ENCODE peak calls at places on chromosomes 1 and 21, in six cellular contexts. One of them, this sample, is unnamed.

GRCh38 chr1:32115496-32115895 is 7.6 kb downstream of the KPNA6 start:
- DNase-seq in mesendoderm: no peak
- DNase-seq in tibial artery: no peak
- DNase-seq in stimulated activated CD8-positive, alpha-beta memory T cell treated with anti-CD3 and anti-CD28 coated beads, Interleukin-4, amount 100 ng/mL, for 24 hours: no peak
- DNase-seq in CD8-positive, alpha-beta memory T cell: no peak
- DNase-seq in EH: peak; percentile 44
- DNase-seq in this sample: no peak

GRCh38 chr1:93516164-93516563 is 68.2 kb downstream of the FNBP1L start:
- DNase-seq in EH: no peak
- DNase-seq in tibial artery: no peak
- DNase-seq in CD8-positive, alpha-beta memory T cell: no peak
- DNase-seq in stimulated activated CD8-positive, alpha-beta memory T cell treated with anti-CD3 and anti-CD28 coated beads, Interleukin-4, amount 100 ng/mL, for 24 hours: no peak
- DNase-seq in mesendoderm: peak; percentile 25
- DNase-seq in this sample: no peak

GRCh38 chr21:15221799-15222386 is 157.1 kb upstream of the NRIP1 start:
- DNase-seq in tibial artery: no peak
- DNase-seq in EH: peak; percentile 27
- DNase-seq in stimulated activated CD8-positive, alpha-beta memory T cell treated with anti-CD3 and anti-CD28 coated beads, Interleukin-4, amount 100 ng/mL, for 24 hours: no peak
- DNase-seq in CD8-positive, alpha-beta memory T cell: no peak
- DNase-seq in mesendoderm: peak; percentile 95
- DNase-seq in this sample: no peak

GRCh38 chr1:62436039-62436465 is 797 bp upstream of the USP1 start:
- DNase-seq in EH: no peak
- DNase-seq in tibial artery: no peak
- DNase-seq in mesendoderm: no peak
- DNase-seq in stimulated activated CD8-positive, alpha-beta memory T cell treated with anti-CD3 and anti-CD28 coated beads, Interleukin-4, amount 100 ng/mL, for 24 hours: peak; percentile 94
- DNase-seq in CD8-positive, alpha-beta memory T cell: no peak
- DNase-seq in this sample: no peak

GRCh38 chr1:100721502-100722205 is 2.1 kb downstream of the VCAM1 start:
- DNase-seq in CD8-positive, alpha-beta memory T cell: no peak
- DNase-seq in stimulated activated CD8-positive, alpha-beta memory T cell treated with anti-CD3 and anti-CD28 coated beads, Interleukin-4, amount 100 ng/mL, for 24 hours: no peak
- DNase-seq in EH: peak; percentile 95
- DNase-seq in mesendoderm: no peak
- DNase-seq in tibial artery: no peak
- DNase-seq in this sample: peak; percentile 18

GRCh38 chr1:178986204-178986603 is 39.5 kb upstream of the FAM20B start:
- DNase-seq in tibial artery: no peak
- DNase-seq in stimulated activated CD8-positive, alpha-beta memory T cell treated with anti-CD3 and anti-CD28 coated beads, Interleukin-4, amount 100 ng/mL, for 24 hours: no peak
- DNase-seq in EH: no peak
- DNase-seq in CD8-positive, alpha-beta memory T cell: no peak
- DNase-seq in mesendoderm: no peak
- DNase-seq in this sample: no peak

GRCh38 chr1:21294266-21295058 is 4.2 kb upstream of the ECE1 start:
- DNase-seq in CD8-positive, alpha-beta memory T cell: peak; percentile 94
- DNase-seq in stimulated activated CD8-positive, alpha-beta memory T cell treated with anti-CD3 and anti-CD28 coated beads, Interleukin-4, amount 100 ng/mL, for 24 hours: peak; percentile 75
- DNase-seq in EH: peak; percentile 30
- DNase-seq in tibial artery: no peak
- DNase-seq in mesendoderm: no peak
- DNase-seq in this sample: no peak

GRCh38 chr1:175521265-175522040 is 221.9 kb downstream of the TNR start:
- DNase-seq in stimulated activated CD8-positive, alpha-beta memory T cell treated with anti-CD3 and anti-CD28 coated beads, Interleukin-4, amount 100 ng/mL, for 24 hours: no peak
- DNase-seq in tibial artery: no peak
- DNase-seq in EH: no peak
- DNase-seq in mesendoderm: no peak
- DNase-seq in CD8-positive, alpha-beta memory T cell: no peak
- DNase-seq in this sample: no peak

GRCh38 chr1:19433610-19433999 is 51.7 kb downstream of the CAPZB start:
- DNase-seq in CD8-positive, alpha-beta memory T cell: no peak
- DNase-seq in EH: peak; percentile 47
- DNase-seq in tibial artery: no peak
- DNase-seq in mesendoderm: no peak
- DNase-seq in stimulated activated CD8-positive, alpha-beta memory T cell treated with anti-CD3 and anti-CD28 coated beads, Interleukin-4, amount 100 ng/mL, for 24 hours: no peak
- DNase-seq in this sample: no peak

GRCh38 chr21:18023099-18023498 is 203.9 kb upstream of the C21orf91 start:
- DNase-seq in mesendoderm: peak; percentile 24
- DNase-seq in stimulated activated CD8-positive, alpha-beta memory T cell treated with anti-CD3 and anti-CD28 coated beads, Interleukin-4, amount 100 ng/mL, for 24 hours: no peak
- DNase-seq in CD8-positive, alpha-beta memory T cell: no peak
- DNase-seq in EH: no peak
- DNase-seq in tibial artery: no peak
- DNase-seq in this sample: no peak

GRCh38 chr1:100921110-100921706 is 25.3 kb downstream of the SLC30A7 start:
- DNase-seq in stimulated activated CD8-positive, alpha-beta memory T cell treated with anti-CD3 and anti-CD28 coated beads, Interleukin-4, amount 100 ng/mL, for 24 hours: no peak
- DNase-seq in mesendoderm: peak; percentile 45
- DNase-seq in EH: peak; percentile 66
- DNase-seq in tibial artery: no peak
- DNase-seq in CD8-positive, alpha-beta memory T cell: no peak
- DNase-seq in this sample: no peak

GRCh38 chr1:21508580-21509350 is 458 bp upstream of the ALPL start:
- DNase-seq in stimulated activated CD8-positive, alpha-beta memory T cell treated with anti-CD3 and anti-CD28 coated beads, Interleukin-4, amount 100 ng/mL, for 24 hours: peak; percentile 55
- DNase-seq in CD8-positive, alpha-beta memory T cell: peak; percentile 58
- DNase-seq in mesendoderm: peak; percentile 88
- DNase-seq in EH: peak; percentile 59
- DNase-seq in tibial artery: no peak
- DNase-seq in this sample: peak; percentile 79

GRCh38 chr1:204573563-204573925 is 57.3 kb downstream of the MDM4 start:
- DNase-seq in EH: peak; percentile 44
- DNase-seq in mesendoderm: peak; percentile 40
- DNase-seq in tibial artery: no peak
- DNase-seq in stimulated activated CD8-positive, alpha-beta memory T cell treated with anti-CD3 and anti-CD28 coated beads, Interleukin-4, amount 100 ng/mL, for 24 hours: no peak
- DNase-seq in CD8-positive, alpha-beta memory T cell: no peak
- DNase-seq in this sample: no peak

GRCh38 chr1:16167331-16168143 is 11.7 kb upstream of the EPHA2 start:
- DNase-seq in EH: peak; percentile 51
- DNase-seq in mesendoderm: peak; percentile 99
- DNase-seq in CD8-positive, alpha-beta memory T cell: peak; percentile 85
- DNase-seq in tibial artery: no peak
- DNase-seq in stimulated activated CD8-positive, alpha-beta memory T cell treated with anti-CD3 and anti-CD28 coated beads, Interleukin-4, amount 100 ng/mL, for 24 hours: peak; percentile 35
- DNase-seq in this sample: peak; percentile 79

GRCh38 chr1:3435666-3436065 is 18.8 kb upstream of the ARHGEF16 start:
- DNase-seq in EH: no peak
- DNase-seq in tibial artery: no peak
- DNase-seq in CD8-positive, alpha-beta memory T cell: peak; percentile 30
- DNase-seq in stimulated activated CD8-positive, alpha-beta memory T cell treated with anti-CD3 and anti-CD28 coated beads, Interleukin-4, amount 100 ng/mL, for 24 hours: no peak
- DNase-seq in mesendoderm: no peak
- DNase-seq in this sample: no peak

GRCh38 chr1:73040811-73041210 is 758.5 kb upstream of the NEGR1 start:
- DNase-seq in tibial artery: no peak
- DNase-seq in CD8-positive, alpha-beta memory T cell: no peak
- DNase-seq in stimulated activated CD8-positive, alpha-beta memory T cell treated with anti-CD3 and anti-CD28 coated beads, Interleukin-4, amount 100 ng/mL, for 24 hours: no peak
- DNase-seq in EH: no peak
- DNase-seq in mesendoderm: peak; percentile 19
- DNase-seq in this sample: no peak

GRCh38 chr1:40877681-40878080 is 15.5 kb upstream of the CITED4 start:
- DNase-seq in tibial artery: peak; percentile 95
- DNase-seq in CD8-positive, alpha-beta memory T cell: no peak
- DNase-seq in mesendoderm: peak; percentile 49
- DNase-seq in EH: peak; percentile 92
- DNase-seq in stimulated activated CD8-positive, alpha-beta memory T cell treated with anti-CD3 and anti-CD28 coated beads, Interleukin-4, amount 100 ng/mL, for 24 hours: no peak
- DNase-seq in this sample: no peak

GRCh38 chr21:26776320-26777021 is 68.7 kb downstream of the ADAMTS1 start:
- DNase-seq in tibial artery: no peak
- DNase-seq in stimulated activated CD8-positive, alpha-beta memory T cell treated with anti-CD3 and anti-CD28 coated beads, Interleukin-4, amount 100 ng/mL, for 24 hours: no peak
- DNase-seq in EH: peak; percentile 93
- DNase-seq in CD8-positive, alpha-beta memory T cell: no peak
- DNase-seq in mesendoderm: no peak
- DNase-seq in this sample: no peak